ENCODE peak calls at places on chromosomes 13 and 19, in four cellular contexts. A is mucosa of descending colon, N is ACHN, G is cardiac fibroblast. C is an unnamed sample.

GRCh38 chr13:28464861-28465260 is 30.1 kb downstream of the FLT1 start:
- DNase-seq in N (no peak), A (no peak), G (no peak), C (no peak)

GRCh38 chr19:4108767-4109625 is 14.9 kb downstream of the MAP2K2 start:
- DNase-seq in N (no peak), G (no peak), A (no peak), C (peak; percentile 66)

GRCh38 chr19:54191671-54192453 is 754 bp downstream of the TSEN34 start:
- DNase-seq in N (no peak), G (no peak), A (no peak), C (no peak)

GRCh38 chr13:33745370-33746324 is 72.3 kb upstream of the RFC3 start:
- DNase-seq in N (no peak), G (no peak), A (no peak), C (no peak)

GRCh38 chr19:23762884-23763711 is 4.4 kb upstream of the ZNF681 start:
- DNase-seq in A (peak; percentile 94), N (no peak), G (peak; percentile 62), C (peak; percentile 87)

GRCh38 chr19:622666-623065 is 10.7 kb downstream of the POLRMT start:
- DNase-seq in N (no peak), A (no peak), G (no peak), C (no peak)

GRCh38 chr13:35914662-35915061 is 216.5 kb downstream of the DCLK1 start:
- DNase-seq in G (no peak), N (no peak), A (no peak), C (no peak)

GRCh38 chr19:850221-850978 is 1.7 kb upstream of the ELANE start:
- DNase-seq in N (peak; percentile 31), A (peak; percentile 75), G (peak; percentile 89), C (peak; percentile 96)

GRCh38 chr13:25920931-25921330 is 130.9 kb downstream of the SHISA2 start:
- DNase-seq in A (no peak), G (no peak), N (no peak), C (no peak)

GRCh38 chr19:15269806-15270205 is 37.6 kb upstream of the EPHX3 start:
- DNase-seq in G (no peak), A (no peak), N (no peak), C (no peak)

GRCh38 chr13:27599845-27600553 is 20.3 kb downstream of the LNX2 start:
- DNase-seq in N (peak; percentile 85), A (no peak), G (peak; percentile 61), C (no peak)

GRCh38 chr19:5587071-5587455 is 19.3 kb upstream of the TINCR start:
- DNase-seq in N (no peak), G (no peak), A (no peak), C (no peak)

GRCh38 chr19:15631817-15632216 is 8.9 kb upstream of the CYP4F3 start:
- DNase-seq in G (peak; percentile 8), N (peak; percentile 2), A (peak; percentile 28), C (peak; percentile 53)

GRCh38 chr19:16001481-16002312 is 52.9 kb downstream of the OR10H4 start:
- DNase-seq in A (peak; percentile 37), G (peak; percentile 78), N (no peak), C (no peak)

GRCh38 chr19:45142016-45142727 is 18.6 kb downstream of the NKPD1 start:
- DNase-seq in A (no peak), G (no peak), N (no peak), C (no peak)

GRCh38 chr13:100245099-100245498 is 156.2 kb downstream of the PCCA start:
- DNase-seq in N (no peak), A (no peak), G (no peak), C (no peak)

GRCh38 chr13:86051134-86052103 is 252.2 kb upstream of the SLITRK6 start:
- DNase-seq in A (peak; percentile 35), N (peak; percentile 17), G (no peak), C (no peak)

GRCh38 chr13:31477961-31478360 is 261.4 kb upstream of the RXFP2 start:
- DNase-seq in G (peak; percentile 21), A (no peak), N (no peak), C (no peak)

GRCh38 chr13:28047784-28048388 is 52.5 kb downstream of the FLT3 start:
- DNase-seq in N (no peak), G (no peak), A (no peak), C (no peak)

GRCh38 chr19:36198116-36198515 is 16.3 kb downstream of the ZNF565 start:
- DNase-seq in A (no peak), G (no peak), N (no peak), C (no peak)

GRCh38 chr13:99991013-99991805 is 9.6 kb downstream of the ZIC2 start:
- DNase-seq in N (no peak), A (no peak), G (no peak), C (no peak)

GRCh38 chr19:29117926-29118325 is 95.0 kb downstream of the UQCRFS1 start:
- DNase-seq in A (no peak), G (no peak), N (no peak), C (no peak)

GRCh38 chr19:47226426-47227346 is 4.3 kb downstream of the BBC3 start:
- DNase-seq in G (peak; percentile 83), N (peak; percentile 83), A (peak; percentile 92), C (peak; percentile 93)

GRCh38 chr19:51948979-51949378 is 21.7 kb downstream of the ZNF613 start:
- DNase-seq in N (no peak), G (peak; percentile 38), A (no peak), C (peak; percentile 83)

GRCh38 chr19:900302-901111 is 7.2 kb downstream of the RNU6-9 start:
- DNase-seq in A (peak; percentile 62), N (no peak), G (no peak), C (no peak)

GRCh38 chr19:54149021-54149812 is 10.3 kb downstream of the LENG1 start:
- DNase-seq in A (no peak), G (no peak), N (no peak), C (no peak)